ENCODE peak calls at places on chromosomes 7 and 10, in eight cellular contexts. E is lower lobe of right lung, C is cardiac fibroblast, H is WTC11, Z is AG04450, P is choroid plexus epithelial cell, G is HFFc6, R is HepG2. K is an unnamed sample.

GRCh38 chr10:16909271-16909767 is 92.1 kb upstream of the RSU1 start:
- DNase-seq in H (no peak), C (peak), E (no peak), P (no peak), G (peak), R (no peak), Z (no peak), K (no peak)

GRCh38 chr10:94180576-94180975 is 182.2 kb downstream of the NOC3L start:
- DNase-seq in R (no peak), P (no peak), G (no peak), H (no peak), E (no peak), C (no peak), Z (no peak), K (no peak)

GRCh38 chr10:88238515-88238914 is 344.6 kb downstream of the RNLS start:
- DNase-seq in E (no peak), G (no peak), P (no peak), R (no peak), C (no peak), H (no peak), Z (no peak), K (no peak)

GRCh38 chr7:101814081-101814995 is 3.1 kb upstream of the CUX1 start:
- DNase-seq in C (peak), H (peak), E (peak), G (peak), R (peak), Z (no peak), P (peak), K (peak)

GRCh38 chr7:30938435-30939316 is 25.1 kb upstream of the GHRHR start:
- DNase-seq in G (peak), H (peak), R (peak), E (peak), P (peak), C (peak), Z (peak), K (peak)

GRCh38 chr7:140317597-140317996 is 80.7 kb downstream of the SLC37A3 start:
- DNase-seq in Z (no peak), G (no peak), R (no peak), C (no peak), P (no peak), E (no peak), H (no peak), K (no peak)

GRCh38 chr7:106138776-106139175 is 26.7 kb upstream of the SYPL1 start:
- DNase-seq in H (no peak), P (no peak), G (no peak), C (no peak), E (no peak), Z (no peak), R (no peak), K (no peak)

GRCh38 chr10:48306870-48307531 is 524 bp downstream of the MAPK8 start:
- DNase-seq in E (peak), Z (no peak), C (peak), H (no peak), P (peak), G (peak), R (peak), K (peak)

GRCh38 chr7:90599038-90599437 is 2.9 kb downstream of the CDK14 start:
- DNase-seq in Z (no peak), E (no peak), C (peak), G (no peak), R (no peak), H (no peak), P (no peak), K (no peak)

GRCh38 chr10:113712755-113713154 is 33.0 kb downstream of the CASP7 start:
- DNase-seq in E (no peak), Z (no peak), C (no peak), G (no peak), R (no peak), P (no peak), H (peak), K (no peak)

GRCh38 chr10:80460399-80461207 is 6.5 kb downstream of the TSPAN14 start:
- DNase-seq in P (peak), E (peak), G (no peak), Z (no peak), H (peak), C (peak), R (peak), K (peak)

GRCh38 chr7:3425087-3425486 is 124.0 kb downstream of the SDK1 start:
- DNase-seq in C (no peak), G (no peak), Z (no peak), E (no peak), H (no peak), P (no peak), R (no peak), K (no peak)

GRCh38 chr10:52316500-52316899 is 2.4 kb downstream of the DKK1 start:
- DNase-seq in E (no peak), G (peak), C (no peak), Z (no peak), R (no peak), P (no peak), H (no peak), K (no peak)

GRCh38 chr10:109976657-109977056 is 31.1 kb upstream of the ADD3 start:
- DNase-seq in E (no peak), G (no peak), Z (no peak), H (no peak), C (no peak), R (peak), P (no peak), K (no peak)

GRCh38 chr7:55533050-55533728 is 39.1 kb downstream of the VOPP1 start:
- DNase-seq in C (peak), R (no peak), G (peak), P (peak), H (no peak), E (no peak), Z (no peak), K (peak)

GRCh38 chr7:129741011-129741410 is 129.5 kb downstream of the NRF1 start:
- DNase-seq in P (no peak), E (no peak), R (no peak), Z (no peak), G (no peak), H (no peak), C (no peak), K (no peak)

GRCh38 chr10:24513155-24513554 is 210.5 kb downstream of the ARHGAP21 start:
- DNase-seq in H (peak), P (peak), E (no peak), C (peak), Z (no peak), G (no peak), R (no peak), K (peak)

GRCh38 chr7:584820-585219 is 65.2 kb upstream of the PDGFA start:
- DNase-seq in H (no peak), P (no peak), G (no peak), R (no peak), E (peak), C (no peak), Z (no peak), K (no peak)

GRCh38 chr10:12186324-12186723 is 9.4 kb downstream of the NUDT5 start:
- DNase-seq in C (no peak), Z (no peak), E (no peak), P (no peak), R (no peak), H (no peak), G (no peak), K (no peak)

GRCh38 chr7:66629659-66630058 is 978 bp downstream of the KCTD7 start:
- DNase-seq in P (no peak), E (no peak), C (no peak), R (no peak), G (no peak), Z (no peak), H (no peak), K (no peak)

GRCh38 chr7:39062811-39063210 is 85.1 kb downstream of the POU6F2 start:
- DNase-seq in R (no peak), E (no peak), G (no peak), P (no peak), C (no peak), H (no peak), Z (no peak), K (no peak)

GRCh38 chr10:65861249-65861648 is 1064.6 kb upstream of the LRRTM3 start:
- DNase-seq in E (no peak), Z (no peak), H (no peak), C (peak), G (no peak), R (no peak), P (peak), K (peak)

GRCh38 chr7:138538518-138538917 is 78.5 kb downstream of the TRIM24 start:
- DNase-seq in Z (peak), C (peak), G (peak), E (no peak), P (peak), H (no peak), R (no peak), K (peak)

GRCh38 chr10:77637986-77638765 is 568 bp upstream of the KCNMA1 start:
- DNase-seq in Z (no peak), E (peak), R (no peak), H (peak), P (peak), G (no peak), C (peak), K (no peak)

GRCh38 chr7:81284576-81284975 is 365.7 kb upstream of the SEMA3C start:
- DNase-seq in P (peak), G (peak), R (no peak), E (no peak), C (peak), H (no peak), Z (no peak), K (peak)

GRCh38 chr10:118594392-118595063 is 920 bp downstream of the PRLHR start:
- DNase-seq in E (peak), P (peak), H (peak), C (peak), G (no peak), Z (no peak), R (no peak), K (no peak)

GRCh38 chr10:42971251-42971599 is 105.6 kb upstream of the RET start:
- DNase-seq in Z (no peak), P (no peak), H (no peak), C (no peak), G (no peak), E (no peak), R (no peak), K (no peak)

GRCh38 chr10:110865184-110865803 is 6.4 kb upstream of the PDCD4 start:
- DNase-seq in G (peak), R (no peak), C (peak), Z (no peak), P (peak), E (no peak), H (no peak), K (peak)

GRCh38 chr10:88110355-88110754 is 246.9 kb downstream of the PTEN start:
- DNase-seq in G (peak), H (no peak), Z (no peak), P (peak), R (no peak), C (peak), E (no peak), K (peak)

GRCh38 chr10:11757820-11758463 is 15.8 kb downstream of the ECHDC3 start:
- DNase-seq in E (peak), Z (peak), G (peak), R (peak), C (peak), H (peak), P (peak), K (peak)

GRCh38 chr7:41891967-41892755 is 189.3 kb upstream of the INHBA start:
- DNase-seq in Z (no peak), C (no peak), P (no peak), G (no peak), E (no peak), R (no peak), H (peak), K (no peak)

GRCh38 chr7:91832493-91833045 is 47.9 kb downstream of the MTERF1 start:
- DNase-seq in P (peak), Z (no peak), E (no peak), H (no peak), R (no peak), C (peak), G (no peak), K (no peak)

GRCh38 chr7:91826377-91826776 is 54.1 kb downstream of the MTERF1 start:
- DNase-seq in Z (no peak), C (peak), P (no peak), H (no peak), G (peak), R (no peak), E (no peak), K (peak)

GRCh38 chr7:91824201-91824600 is 56.3 kb downstream of the MTERF1 start:
- DNase-seq in C (no peak), P (no peak), Z (no peak), G (no peak), R (no peak), E (no peak), H (no peak), K (no peak)

GRCh38 chr7:91827169-91827568 is 53.3 kb downstream of the MTERF1 start:
- DNase-seq in G (no peak), Z (no peak), R (no peak), H (no peak), C (no peak), P (no peak), E (no peak), K (no peak)
- TF ChIP-seq CTCF in G (no peak), Z (no peak), R (no peak), H (no peak), C (no peak), P (no peak), E (no peak), K (no peak)

DNA sequence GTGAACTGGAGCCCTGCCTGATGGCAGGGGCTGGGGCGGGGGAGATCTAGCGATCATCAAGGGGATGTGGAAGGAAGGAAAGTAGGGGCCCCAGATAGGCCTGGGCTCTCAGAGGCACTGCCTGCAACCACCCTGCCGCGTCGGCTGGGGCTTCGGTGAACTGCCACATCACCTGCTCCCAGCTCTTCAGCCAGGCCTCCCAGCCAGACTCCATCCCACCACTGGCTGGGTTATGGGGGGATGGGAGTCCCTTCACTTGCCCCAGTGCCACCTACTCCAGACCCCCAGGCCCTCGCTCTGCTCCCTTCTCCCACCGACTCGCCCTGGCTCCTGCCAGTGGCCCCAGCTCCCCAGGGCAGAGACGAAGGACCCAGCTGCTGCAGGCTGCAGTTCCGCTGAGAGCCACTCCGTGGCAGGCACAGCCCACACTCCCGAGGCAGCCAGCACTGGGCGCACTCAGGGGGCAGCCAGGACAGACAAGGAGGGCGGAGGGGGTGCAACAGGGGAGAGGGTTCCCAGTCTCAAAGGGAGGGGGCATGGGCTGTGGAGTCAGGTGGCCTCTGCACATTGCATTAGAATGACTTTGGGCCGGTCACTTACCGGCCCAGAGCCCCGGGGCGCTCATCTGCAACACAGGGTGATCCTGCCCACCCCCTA is 15.2 kb downstream of the KCNH2 start:
- DNase-seq in E (peak), P (peak), Z (no peak), C (peak), G (peak), H (peak), R (peak), K (peak)
- TF ChIP-seq CTCF in E (peak), P (peak), Z (peak), C (peak), G (peak), H (peak), R (peak), K (peak)

GRCh38 chr10:129541208-129541607 is 74.2 kb downstream of the MGMT start:
- DNase-seq in R (no peak), G (no peak), P (peak), H (no peak), E (no peak), Z (peak), C (no peak), K (no peak)
- TF ChIP-seq CTCF in R (no peak), G (no peak), P (no peak), H (no peak), E (no peak), Z (no peak), C (no peak), K (no peak)

GRCh38 chr10:98309366-98310355 is 41.7 kb upstream of the LOXL4 start:
- DNase-seq in C (peak), P (peak), H (peak), E (peak), G (peak), Z (peak), R (peak), K (peak)
- TF ChIP-seq CTCF in C (peak), P (peak), H (peak), E (peak), G (peak), Z (peak), R (peak), K (peak)

DNA sequence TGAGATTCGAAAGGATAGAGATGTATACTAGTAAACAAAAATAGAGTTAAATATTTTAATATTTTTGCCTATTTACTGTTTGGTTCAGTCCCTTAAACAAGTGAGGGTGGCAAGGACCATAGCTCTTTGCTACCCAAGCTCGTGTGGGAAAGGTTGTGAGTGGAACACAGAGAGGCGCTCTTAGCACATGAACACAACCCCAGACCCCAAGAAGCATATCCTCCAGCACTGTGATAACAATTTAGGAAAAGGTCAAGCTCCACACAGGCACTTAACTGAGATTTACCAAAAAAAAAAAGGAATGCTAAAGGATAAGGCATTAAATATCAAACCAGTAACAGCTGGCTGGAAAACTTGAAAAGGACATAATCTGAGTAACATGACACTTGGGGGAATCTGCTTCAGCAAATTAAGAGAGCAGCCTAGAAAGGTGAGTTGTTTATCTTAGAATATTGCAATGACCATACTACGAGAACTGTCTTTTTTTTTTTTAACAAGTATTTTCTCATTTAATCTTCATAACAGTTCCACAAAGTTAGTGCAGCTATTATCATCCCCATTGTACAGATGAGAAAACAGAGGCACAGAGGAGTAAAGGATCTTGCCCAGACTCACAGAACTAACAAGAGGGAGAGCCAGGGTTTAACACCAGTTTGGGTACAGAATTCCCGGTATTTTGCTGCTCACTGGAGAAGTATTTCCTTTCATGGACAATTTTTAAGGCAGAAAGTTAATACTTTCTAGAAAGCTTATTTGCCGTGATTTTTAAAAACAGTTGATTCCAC is 303.5 kb upstream of the AOAH start:
- DNase-seq in Z (no peak), P (no peak), R (no peak), G (no peak), H (no peak), E (no peak), C (no peak), K (peak)
- TF ChIP-seq CTCF in Z (no peak), P (no peak), R (peak), G (no peak), H (no peak), E (no peak), C (no peak), K (no peak)

GRCh38 chr10:131002031-131002861 is 309.3 kb downstream of the TCERG1L start:
- DNase-seq in E (no peak), R (no peak), C (no peak), P (no peak), Z (no peak), H (no peak), G (no peak), K (no peak)
- TF ChIP-seq CTCF in E (no peak), R (no peak), C (no peak), P (no peak), Z (no peak), H (no peak), G (no peak), K (no peak)